ENCODE peak calls at places on chromosomes 13 and 19, in eight cellular contexts. B, H, R, G, U, C, A and V are unnamed samples.

GRCh38 chr19:35727956-35728706 is 10.3 kb downstream of the KMT2B start:
- DNase-seq in C (no peak), H (no peak), U (no peak), R (no peak), A (no peak), B (no peak), G (no peak), V (no peak)

GRCh38 chr19:7191946-7192691 is 102.1 kb downstream of the INSR start:
- DNase-seq in H (peak), B (no peak), G (peak), C (no peak), A (no peak), R (peak), U (no peak), V (peak)

GRCh38 chr13:88945793-88946192 is 1274.6 kb downstream of the SLITRK5 start:
- DNase-seq in G (no peak), H (no peak), B (no peak), A (no peak), R (no peak), U (no peak), C (no peak), V (no peak)

GRCh38 chr13:34435338-34435737 is 506.7 kb upstream of the NBEA start:
- DNase-seq in H (peak), U (no peak), B (no peak), G (peak), C (no peak), A (no peak), R (no peak), V (no peak)

GRCh38 chr13:49840667-49841066 is 48.2 kb upstream of the KPNA3 start:
- DNase-seq in A (no peak), B (no peak), G (no peak), U (no peak), R (no peak), H (no peak), C (no peak), V (no peak)

GRCh38 chr13:41909524-41909923 is 51.4 kb downstream of the VWA8 start:
- DNase-seq in U (no peak), A (peak), H (no peak), G (no peak), C (no peak), B (no peak), R (no peak), V (no peak)

GRCh38 chr13:26991508-26992181 is 180.0 kb downstream of the USP12 start:
- DNase-seq in B (no peak), R (no peak), H (peak), C (no peak), A (no peak), G (no peak), U (no peak), V (no peak)

GRCh38 chr19:50061650-50062049 is 35.8 kb downstream of the ZNF473 start:
- DNase-seq in B (no peak), G (no peak), U (no peak), R (no peak), H (no peak), C (no peak), A (no peak), V (no peak)

GRCh38 chr13:24660023-24660806 is 20.0 kb upstream of the ATP12A start:
- DNase-seq in C (no peak), G (no peak), B (no peak), H (peak), A (no peak), U (no peak), R (no peak), V (no peak)

GRCh38 chr13:31663880-31664585 is 75.3 kb upstream of the RXFP2 start:
- DNase-seq in C (no peak), A (no peak), B (no peak), U (no peak), R (no peak), H (no peak), G (no peak), V (no peak)

GRCh38 chr13:68304287-68304893 is 1074.3 kb upstream of the PCDH9 start:
- DNase-seq in G (no peak), A (peak), U (peak), R (no peak), B (peak), H (no peak), C (no peak), V (no peak)

GRCh38 chr13:42746846-42747245 is 34.5 kb upstream of the FAM216B start:
- DNase-seq in H (peak), G (no peak), R (no peak), C (no peak), A (no peak), U (no peak), B (no peak), V (no peak)

GRCh38 chr19:38850976-38851621 is 1.3 kb upstream of the HNRNPL start:
- DNase-seq in U (no peak), A (peak), G (no peak), H (no peak), B (no peak), C (no peak), R (peak), V (no peak)

GRCh38 chr13:49652691-49653305 is 24.5 kb downstream of the ARL11 start:
- DNase-seq in A (peak), R (no peak), H (peak), G (peak), C (no peak), U (no peak), B (no peak), V (no peak)

GRCh38 chr19:952680-953500 is 27.1 kb downstream of the ARID3A start:
- DNase-seq in U (no peak), R (no peak), A (no peak), G (no peak), B (no peak), H (peak), C (no peak), V (no peak)

GRCh38 chr19:55258476-55258827 is 365 bp downstream of the PPP6R1 start:
- DNase-seq in H (no peak), U (no peak), R (peak), C (no peak), G (no peak), B (no peak), A (no peak), V (peak)

GRCh38 chr19:11887618-11888531 is at the start of gene ZNF69:
- DNase-seq in B (peak), A (no peak), C (peak), R (peak), U (no peak), H (peak), G (peak), V (peak)

GRCh38 chr13:92136449-92137180 is 738.2 kb downstream of the GPC5 start:
- DNase-seq in A (peak), B (no peak), C (no peak), G (no peak), R (no peak), U (no peak), H (no peak), V (no peak)

GRCh38 chr19:56840452-56841193 is at the start of the genes PEG3 and ZIM2:
- DNase-seq in A (no peak), B (no peak), R (no peak), G (no peak), C (peak), U (no peak), H (no peak), V (no peak)

GRCh38 chr13:33686772-33687480 is 131.0 kb upstream of the RFC3 start:
- DNase-seq in C (no peak), R (no peak), U (no peak), H (no peak), G (peak), B (no peak), A (no peak), V (no peak)

GRCh38 chr13:27131202-27131623 is 40.4 kb downstream of the USP12 start:
- DNase-seq in U (no peak), R (peak), A (no peak), G (no peak), C (no peak), B (no peak), H (no peak), V (peak)

GRCh38 chr13:112225429-112226090 is 150.6 kb upstream of the SPACA7 start:
- DNase-seq in B (no peak), C (no peak), R (no peak), A (no peak), H (no peak), G (no peak), U (no peak), V (no peak)

GRCh38 chr13:92745233-92745632 is 481.4 kb upstream of the GPC6 start:
- DNase-seq in A (no peak), H (no peak), R (no peak), U (no peak), C (no peak), G (no peak), B (no peak), V (no peak)

GRCh38 chr19:47414469-47414868 is 4.9 kb downstream of the MEIS3 start:
- DNase-seq in R (no peak), B (no peak), U (no peak), H (no peak), G (no peak), C (peak), A (peak), V (no peak)

GRCh38 chr19:24054044-24054935 is 32.7 kb upstream of the ZNF254 start:
- DNase-seq in C (no peak), A (no peak), B (no peak), G (peak), R (no peak), U (no peak), H (peak), V (no peak)

GRCh38 chr19:7682175-7682855 is 1.7 kb downstream of the TRAPPC5 start:
- DNase-seq in H (no peak), B (no peak), A (no peak), G (no peak), C (peak), R (no peak), U (no peak), V (no peak)

GRCh38 chr13:22487932-22488331 is 692.8 kb upstream of the SGCG start:
- DNase-seq in B (no peak), A (no peak), R (no peak), U (no peak), C (no peak), G (peak), H (no peak), V (no peak)

GRCh38 chr13:99265823-99266426 is 7.7 kb upstream of the GPR18 start:
- DNase-seq in H (peak), C (no peak), G (peak), R (no peak), A (peak), U (no peak), B (peak), V (no peak)

GRCh38 chr13:48333976-48334375 is 30.4 kb downstream of the RB1 start:
- DNase-seq in U (no peak), G (peak), H (peak), R (no peak), A (no peak), C (no peak), B (no peak), V (no peak)

GRCh38 chr19:52662631-52663030 is 24.5 kb upstream of the ZNF83 start:
- DNase-seq in A (no peak), C (no peak), G (no peak), H (no peak), B (no peak), U (no peak), R (no peak), V (no peak)

GRCh38 chr13:30572859-30573275 is 44.9 kb upstream of the USPL1 start:
- DNase-seq in U (peak), A (no peak), C (no peak), R (no peak), H (peak), G (peak), B (peak), V (no peak)

GRCh38 chr19:18294467-18294864 is 13.0 kb upstream of the JUND start:
- DNase-seq in U (no peak), B (no peak), A (no peak), C (peak), G (no peak), R (peak), H (no peak), V (peak)

GRCh38 chr13:28558126-28558525 is 63.2 kb upstream of the FLT1 start:
- DNase-seq in G (peak), U (no peak), R (no peak), B (peak), H (peak), A (no peak), C (no peak), V (no peak)

GRCh38 chr19:43265664-43266025 is 3.7 kb downstream of the PSG9 start:
- DNase-seq in C (no peak), A (no peak), G (no peak), B (no peak), R (no peak), U (no peak), H (no peak), V (no peak)

GRCh38 chr13:51317262-51317661 is 22.2 kb upstream of the SERPINE3 start:
- DNase-seq in C (no peak), A (no peak), B (peak), U (no peak), R (no peak), H (peak), G (peak), V (no peak)

GRCh38 chr13:25602206-25602605 is 230.4 kb downstream of the ATP8A2 start:
- DNase-seq in A (peak), H (no peak), G (no peak), U (no peak), R (no peak), C (no peak), B (no peak), V (no peak)

GRCh38 chr13:40813662-40814454 is 24.4 kb downstream of the SLC25A15 start:
- DNase-seq in G (no peak), A (no peak), R (no peak), B (no peak), H (peak), U (no peak), C (no peak), V (no peak)